ENCODE peak calls at places on chromosome 9, in eight cellular contexts. K is psoas muscle, F is kidney epithelial cell, G is spleen, A is left ventricle myocardium inferior, X is neural progenitor cell, H is osteoblast, L is mammary epithelial cell. R is an unnamed sample. For H3K36me3 and H3K27me3, the result is how much of the 10 kb centered on the place peaks cover.

GRCh38 chr9:38195737-38196161 is 126.7 kb upstream of the SHB start:
- DNase-seq in K (no peak), F (no peak), G (no peak), A (no peak), X (no peak), H (no peak), L (no peak), R (no peak)

GRCh38 chr9:81685763-81686613 is 3.4 kb downstream of the TLE1 start:
- DNase-seq in K (no peak), F (no peak), G (no peak), A (no peak), X (no peak), H (peak), L (peak), R (no peak)

GRCh38 chr9:108551030-108551964 is 304.5 kb downstream of the ACTL7B start:
- DNase-seq in K (peak), F (peak), G (no peak), A (no peak), X (peak), H (peak), L (peak), R (no peak)

GRCh38 chr9:70081120-70081495 is 37.5 kb downstream of the MAMDC2 start:
- DNase-seq in K (no peak), F (peak), G (no peak), A (no peak), X (no peak), H (peak), L (peak), R (no peak)

GRCh38 chr9:134149380-134149779 is 13.5 kb downstream of the WDR5 start:
- DNase-seq in K (no peak), F (no peak), G (no peak), A (no peak), X (no peak), H (no peak), L (no peak), R (no peak)

GRCh38 chr9:38181216-38181615 is 112.2 kb upstream of the SHB start:
- DNase-seq in K (no peak), F (no peak), G (no peak), A (no peak), X (no peak), H (no peak), L (no peak), R (no peak)

GRCh38 chr9:72187296-72187695 is 38.1 kb downstream of the GDA start:
- DNase-seq in K (no peak), F (no peak), G (no peak), A (no peak), X (no peak), H (no peak), L (no peak), R (no peak)

GRCh38 chr9:16521868-16522381 is 348.5 kb downstream of the BNC2 start:
- DNase-seq in K (peak), F (peak), G (no peak), A (peak), X (no peak), H (peak), L (peak), R (no peak)

GRCh38 chr9:134922932-134923240 is 5.2 kb upstream of the FCN1 start:
- DNase-seq in K (no peak), F (no peak), G (peak), A (no peak), X (no peak), H (peak), L (no peak), R (no peak)

GRCh38 chr9:14270358-14271077 is 43.4 kb downstream of the NFIB start:
- DNase-seq in K (no peak), F (no peak), G (no peak), A (no peak), X (no peak), H (no peak), L (no peak), R (no peak)

GRCh38 chr9:75814667-75815066 is 75.8 kb upstream of the PCSK5 start:
- DNase-seq in K (no peak), F (no peak), G (no peak), A (no peak), X (no peak), H (peak), L (peak), R (no peak)

GRCh38 chr9:126442636-126443035 is 116.0 kb downstream of the MVB12B start:
- DNase-seq in K (no peak), F (no peak), G (no peak), A (no peak), X (no peak), H (no peak), L (no peak), R (no peak)

GRCh38 chr9:88085481-88085880 is 52.8 kb downstream of the SPATA31C2 start:
- DNase-seq in K (no peak), F (no peak), G (no peak), A (no peak), X (no peak), H (peak), L (peak), R (no peak)

GRCh38 chr9:27065288-27065687 is 43.7 kb upstream of the TEK start:
- DNase-seq in K (no peak), F (no peak), G (no peak), A (no peak), X (no peak), H (no peak), L (no peak), R (no peak)

GRCh38 chr9:130106860-130107848 is 53.4 kb downstream of the GPR107 start:
- DNase-seq in K (peak), F (no peak), G (peak), A (peak), X (peak), H (peak), L (peak), R (peak)

GRCh38 chr9:130104413-130105193 is 50.9 kb downstream of the GPR107 start:
- DNase-seq in K (no peak), F (no peak), G (no peak), A (no peak), X (no peak), H (no peak), L (no peak), R (no peak)

GRCh38 chr9:130107955-130108354 is 54.2 kb downstream of the GPR107 start:
- DNase-seq in K (no peak), F (no peak), G (no peak), A (no peak), X (no peak), H (no peak), L (no peak), R (no peak)

GRCh38 chr9:130100681-130101080 is 47.0 kb downstream of the GPR107 start:
- DNase-seq in K (no peak), F (no peak), G (no peak), A (no peak), X (no peak), H (no peak), L (no peak), R (no peak)

DNA sequence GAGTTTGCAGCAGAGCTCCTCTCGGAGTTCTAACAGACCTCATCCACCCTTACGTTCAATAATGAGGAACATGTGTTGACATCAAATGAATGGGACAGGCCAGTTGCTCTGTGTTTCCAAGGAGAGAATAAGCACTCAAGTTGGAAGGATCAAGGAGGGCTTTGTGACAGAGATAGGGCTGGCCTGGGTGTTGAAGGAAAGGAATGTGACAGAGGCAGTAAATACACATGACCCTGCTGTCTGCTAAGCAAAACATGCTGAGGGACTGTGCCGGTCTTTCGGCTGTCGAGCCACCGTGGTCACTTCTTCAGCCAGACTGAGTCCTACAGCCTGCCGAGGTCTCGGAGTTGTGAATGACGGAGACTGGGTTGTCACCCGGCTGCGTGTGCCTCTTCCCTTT is 48.3 kb downstream of the GPR107 start:
- DNase-seq in K (no peak), F (no peak), G (no peak), A (no peak), X (no peak), H (no peak), L (no peak), R (no peak)
- H3K36me3 ChIP-seq in K (half or more), F (under half), G (half or more), A (half or more), X (under half), H (half or more), L (under half), R (under half)

GRCh38 chr9:110555551-110555950 is 24.0 kb downstream of the SVEP1 start:
- DNase-seq in K (no peak), F (no peak), G (no peak), A (no peak), X (no peak), H (no peak), L (no peak), R (no peak)

GRCh38 chr9:110555971-110556370 is 23.6 kb downstream of the SVEP1 start:
- DNase-seq in K (peak), F (no peak), G (no peak), A (peak), X (no peak), H (no peak), L (peak), R (no peak)

GRCh38 chr9:110561826-110562225 is 17.7 kb downstream of the SVEP1 start:
- DNase-seq in K (no peak), F (no peak), G (no peak), A (no peak), X (no peak), H (no peak), L (no peak), R (no peak)

DNA sequence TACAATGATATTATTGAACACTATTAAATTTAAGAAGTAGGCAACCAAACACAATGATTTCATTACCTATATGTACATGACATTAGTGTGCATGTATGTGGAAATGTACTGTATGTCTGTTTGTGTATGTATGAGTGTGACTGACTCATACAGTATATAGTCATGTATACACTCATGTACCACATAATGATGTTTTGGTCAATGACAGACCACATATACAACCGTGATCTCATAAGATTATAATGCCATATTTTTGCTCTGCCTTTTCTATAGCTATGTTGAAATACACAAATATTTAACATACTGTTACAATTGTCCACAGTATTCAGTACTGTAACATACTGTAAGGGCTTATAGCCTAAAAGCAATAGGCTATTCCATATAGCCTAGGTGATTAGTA is 19.7 kb downstream of the SVEP1 start:
- DNase-seq in K (no peak), F (no peak), G (no peak), A (no peak), X (no peak), H (no peak), L (no peak), R (no peak)
- H3K27me3 ChIP-seq in K (under half), F (under half), G (under half), A (under half), X (under half), H (under half), L (under half), R (under half)

GRCh38 chr9:468766-469496 is 254.3 kb downstream of the DOCK8 start:
- DNase-seq in K (no peak), F (no peak), G (no peak), A (no peak), X (no peak), H (no peak), L (no peak), R (no peak)
- H3K4me3 ChIP-seq in K (peak), F (no peak), G (peak), A (peak), X (peak), H (peak), L (peak), R (no peak)

GRCh38 chr9:5764130-5764868 is 68.6 kb downstream of the ERMP1 start:
- DNase-seq in K (no peak), F (no peak), G (no peak), A (no peak), X (no peak), H (no peak), L (no peak), R (no peak)
- H3K36me3 ChIP-seq in K (half or more), F (under half), G (half or more), A (half or more), X (under half), H (half or more), L (under half), R (under half)

GRCh38 chr9:124761196-124761595 is 9.9 kb downstream of the NR6A1 start:
- DNase-seq in K (no peak), F (no peak), G (no peak), A (no peak), X (no peak), H (no peak), L (no peak), R (no peak)

GRCh38 chr9:124759327-124759726 is 11.8 kb downstream of the NR6A1 start:
- DNase-seq in K (no peak), F (no peak), G (no peak), A (no peak), X (no peak), H (no peak), L (no peak), R (no peak)

GRCh38 chr9:124762633-124763032 is 8.5 kb downstream of the NR6A1 start:
- DNase-seq in K (no peak), F (no peak), G (no peak), A (no peak), X (no peak), H (no peak), L (no peak), R (no peak)

GRCh38 chr9:124760719-124761118 is 10.4 kb downstream of the NR6A1 start:
- DNase-seq in K (no peak), F (no peak), G (no peak), A (no peak), X (peak), H (no peak), L (no peak), R (peak)

DNA sequence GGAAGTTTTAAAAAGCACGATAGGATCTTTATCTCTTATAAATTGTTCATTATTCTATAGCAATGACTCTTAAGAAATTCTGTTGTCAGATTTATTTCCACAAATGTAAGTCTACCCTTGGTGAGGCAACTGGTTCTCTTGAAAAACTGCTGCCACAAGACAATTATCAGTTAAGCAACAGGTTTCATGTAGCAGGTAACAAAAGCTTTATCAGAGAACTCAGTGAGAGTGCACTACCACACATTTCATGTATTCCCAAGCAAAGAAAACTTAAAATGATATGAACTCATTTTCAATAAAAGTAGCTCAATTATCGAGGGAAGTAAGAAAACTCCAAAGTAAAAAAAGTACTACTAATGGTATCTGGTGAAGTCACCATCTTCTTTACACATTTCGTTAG is 9.4 kb downstream of the NR6A1 start:
- DNase-seq in K (no peak), F (no peak), G (no peak), A (no peak), X (no peak), H (no peak), L (no peak), R (no peak)
- H3K27me3 ChIP-seq in K (under half), F (under half), G (under half), A (under half), X (under half), H (half or more), L (under half), R (under half)

DNA sequence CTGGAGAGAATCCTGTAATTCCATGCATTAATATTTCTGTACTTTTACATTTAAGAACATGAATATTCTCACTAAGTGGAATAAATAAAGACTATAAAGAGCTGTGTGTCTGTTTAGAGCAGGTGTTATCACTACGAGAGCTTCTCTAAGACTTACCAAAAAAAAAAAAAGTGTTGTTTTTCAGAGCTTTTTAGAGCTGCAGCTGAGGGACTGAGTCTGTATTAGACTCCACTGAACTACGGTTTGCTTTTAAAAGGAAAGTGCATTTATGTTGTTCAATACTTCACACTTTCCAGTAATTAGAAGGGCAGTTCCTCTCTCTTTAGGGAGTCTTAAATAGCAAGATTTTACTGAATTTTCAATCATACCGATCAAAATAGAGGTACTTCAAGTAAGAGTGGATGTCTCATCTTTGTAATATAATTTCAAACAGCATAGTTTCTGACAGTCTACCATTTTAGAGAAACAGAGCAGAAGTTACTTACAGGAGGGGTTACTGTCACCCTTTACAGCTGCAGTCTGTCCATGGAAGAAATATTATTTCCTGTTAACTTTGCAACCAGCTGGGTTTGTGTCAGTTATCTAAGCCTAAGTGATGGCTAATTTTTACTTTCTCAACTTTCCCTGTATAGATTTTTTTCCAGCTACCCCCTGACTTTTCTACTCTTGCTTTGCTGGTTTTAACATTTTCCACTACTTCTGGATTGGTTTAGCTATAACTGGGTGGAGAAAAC is 2.4 kb downstream of the SYK start:
- DNase-seq in K (no peak), F (no peak), G (no peak), A (no peak), X (no peak), H (no peak), L (no peak), R (no peak)
- H3K4me3 ChIP-seq in K (peak), F (no peak), G (no peak), A (peak), X (no peak), H (no peak), L (no peak), R (no peak)

DNA sequence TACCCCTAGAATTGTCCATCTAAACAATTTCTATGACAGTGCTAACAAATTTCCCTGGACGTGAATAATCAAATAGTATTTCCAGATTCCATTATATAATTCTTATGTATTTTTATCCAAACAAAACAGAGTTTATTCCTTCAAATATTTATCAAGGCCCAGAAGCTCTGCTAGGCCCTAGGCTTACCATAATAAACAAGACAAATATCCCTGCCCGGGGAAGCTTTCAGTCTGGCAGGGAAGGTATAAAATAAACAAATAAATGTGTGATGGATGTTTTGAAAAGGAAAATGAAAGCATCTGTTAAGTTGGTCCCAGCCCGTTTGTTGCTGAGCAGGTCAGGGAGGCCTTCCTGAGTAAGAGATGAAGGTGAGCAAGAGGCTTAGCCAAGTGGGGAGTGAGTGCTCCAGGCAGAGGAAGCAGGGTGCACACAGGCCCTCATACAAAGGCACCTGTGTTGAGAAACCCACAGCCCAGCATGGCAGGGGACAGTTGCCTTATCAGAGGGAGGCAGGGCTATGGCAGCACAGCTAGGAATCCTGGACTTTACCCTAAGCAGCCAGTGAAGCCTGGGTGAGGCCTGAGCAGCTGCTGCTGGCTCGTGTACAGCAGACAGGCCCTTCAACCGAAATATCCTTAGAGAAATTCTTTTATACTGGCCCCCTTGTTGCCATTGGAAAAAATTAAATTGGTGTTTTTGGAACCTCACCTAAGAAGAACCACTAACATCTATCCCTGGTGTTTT is 7.7 kb upstream of the SLC35D2 start:
- DNase-seq in K (no peak), F (no peak), G (no peak), A (no peak), X (no peak), H (peak), L (no peak), R (no peak)
- H3K36me3 ChIP-seq in K (under half), F (under half), G (under half), A (under half), X (under half), H (under half), L (under half), R (under half)

DNA sequence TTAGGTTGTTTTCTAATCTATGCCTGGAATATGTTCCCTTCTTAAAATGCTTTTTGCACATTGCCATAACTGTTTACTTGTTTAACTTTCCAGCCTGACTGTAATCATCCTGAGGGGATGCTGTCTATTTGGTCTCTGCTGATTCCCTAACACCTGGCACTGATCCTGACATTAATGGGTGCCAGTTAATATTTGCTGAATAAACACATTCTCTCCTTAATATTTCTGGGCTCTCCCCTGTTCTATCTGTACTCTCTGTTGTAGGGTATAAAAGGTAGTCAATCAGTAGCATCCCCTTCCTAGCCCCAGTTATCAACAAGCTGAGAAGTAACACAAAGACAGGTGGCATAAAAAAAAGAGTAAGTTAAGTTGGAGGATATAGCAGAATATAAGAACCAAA is 21.3 kb upstream of the SLC31A2 start:
- DNase-seq in K (no peak), F (no peak), G (no peak), A (no peak), X (no peak), H (no peak), L (no peak), R (no peak)
- H3K27me3 ChIP-seq in K (under half), F (under half), G (under half), A (under half), X (under half), H (under half), L (under half), R (under half)

DNA sequence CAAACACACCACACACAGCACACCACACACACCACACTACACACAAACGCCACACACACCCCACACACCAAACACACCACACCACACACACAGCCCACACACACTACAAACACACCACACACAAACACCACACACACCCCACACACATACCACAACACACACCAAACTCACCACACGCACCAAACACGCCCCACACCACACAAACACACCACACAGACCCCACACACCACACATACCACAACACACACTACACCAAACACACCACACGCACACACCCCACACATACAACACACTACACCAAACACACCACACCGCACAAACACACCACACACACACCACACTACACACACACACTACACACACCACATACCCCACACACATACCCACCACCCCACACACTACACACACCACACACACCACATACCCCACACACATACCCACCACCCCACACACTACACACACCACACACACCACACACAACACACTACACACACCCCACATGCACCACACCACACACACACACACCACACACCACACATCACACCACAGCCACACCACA is 151.2 kb downstream of the ERCC6L2 start:
- DNase-seq in K (no peak), F (no peak), G (no peak), A (no peak), X (no peak), H (no peak), L (no peak), R (no peak)
- H3K4me3 ChIP-seq in K (no peak), F (no peak), G (no peak), A (peak), X (peak), H (no peak), L (no peak), R (peak)

R was measured in H7.